ENCODE peak calls at places on chromosome 4, in four cellular contexts. K, C, N and I are unnamed samples.

GRCh38 chr4:73021634-73022033 is 47.9 kb downstream of the COX18 start:
- DNase-seq in C (no peak), N (peak), K (peak), I (peak)

GRCh38 chr4:151811403-151811802 is 50.6 kb upstream of the GATB start:
- DNase-seq in C (no peak), K (no peak), N (no peak), I (no peak)

GRCh38 chr4:20487446-20487845 is 212.8 kb upstream of the PACRGL start:
- DNase-seq in K (no peak), C (no peak), N (no peak), I (no peak)

GRCh38 chr4:176875026-176875425 is 82.3 kb upstream of the VEGFC start:
- DNase-seq in C (no peak), K (no peak), N (no peak), I (no peak)

GRCh38 chr4:7326693-7327340 is 107.9 kb downstream of the PSAPL1 start:
- DNase-seq in K (no peak), C (peak), N (no peak), I (no peak)

GRCh38 chr4:85722806-85723205 is 247.9 kb downstream of the ARHGAP24 start:
- DNase-seq in N (no peak), C (no peak), K (no peak), I (no peak)

GRCh38 chr4:724131-724530 is 18.5 kb downstream of the PCGF3 start:
- DNase-seq in C (no peak), N (no peak), K (no peak), I (no peak)

GRCh38 chr4:88616275-88616996 is 24.2 kb downstream of the HERC3 start:
- DNase-seq in C (no peak), N (no peak), K (no peak), I (no peak)

GRCh38 chr4:17450431-17450830 is 61.5 kb downstream of the QDPR start:
- DNase-seq in K (no peak), N (no peak), C (no peak), I (no peak)

GRCh38 chr4:82667761-82668505 is 106.1 kb upstream of the TMEM150C start:
- DNase-seq in K (no peak), C (no peak), N (no peak), I (no peak)

GRCh38 chr4:128600996-128601857 is 208.3 kb upstream of the JADE1 start:
- DNase-seq in C (peak), N (peak), K (peak), I (peak)
- TF ChIP-seq POLR2A in C (no peak), N (no peak), K (peak), I (no peak)

GRCh38 chr4:124526321-124526720 is 186.2 kb downstream of the ANKRD50 start:
- DNase-seq in C (no peak), N (no peak), K (no peak), I (no peak)
- H3K4me3 ChIP-seq in C (no peak), N (no peak), K (no peak), I (no peak)

GRCh38 chr4:6198768-6199343 is 1.5 kb downstream of the JAKMIP1 start:
- DNase-seq in C (peak), N (no peak), K (no peak), I (no peak)

GRCh38 chr4:6198278-6198677 is 2.1 kb downstream of the JAKMIP1 start:
- DNase-seq in N (no peak), C (no peak), K (no peak), I (no peak)

GRCh38 chr4:6196871-6197270 is 3.5 kb downstream of the JAKMIP1 start:
- DNase-seq in N (no peak), C (no peak), K (no peak), I (no peak)

GRCh38 chr4:6196324-6196723 is 4.0 kb downstream of the JAKMIP1 start:
- DNase-seq in N (no peak), C (no peak), K (no peak), I (no peak)

DNA sequence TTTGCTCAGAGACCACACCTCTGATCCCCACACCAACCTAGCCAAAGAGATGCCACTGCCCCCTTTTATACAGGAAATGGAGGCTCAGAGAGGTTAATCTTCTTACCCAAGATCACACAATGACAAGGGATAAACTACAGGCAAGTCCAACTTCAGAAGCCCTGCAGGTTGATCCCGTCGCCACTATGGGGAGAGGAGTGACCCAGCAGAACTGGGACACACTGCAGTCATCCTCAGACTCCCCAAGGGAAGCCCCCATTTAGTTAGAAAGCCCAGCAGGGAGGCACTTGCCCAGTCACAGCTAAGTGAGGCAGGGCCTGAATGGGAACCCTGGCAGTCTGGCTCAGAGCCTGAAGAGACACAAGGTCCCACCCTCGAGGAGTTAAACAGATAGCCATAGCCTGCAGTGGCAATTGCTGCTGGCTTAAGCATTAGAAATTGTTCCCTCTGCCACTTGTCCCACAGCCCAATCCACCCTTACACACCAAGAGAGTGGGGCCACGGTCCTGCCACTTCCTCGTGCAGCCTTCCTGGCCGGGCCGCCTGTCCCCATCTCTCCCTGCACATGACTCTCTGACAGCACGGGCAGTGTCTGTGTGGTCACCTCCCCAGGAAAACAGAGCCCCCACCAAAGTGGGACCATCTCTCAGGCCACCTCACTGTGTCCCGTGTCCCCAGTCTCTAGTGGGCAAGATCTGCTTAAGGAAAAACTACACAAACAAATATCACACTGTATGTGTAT is 2.7 kb downstream of the JAKMIP1 start:
- DNase-seq in C (no peak), K (no peak), N (no peak), I (no peak)
- TF ChIP-seq POLR2A in C (no peak), K (no peak), N (no peak), I (no peak)

DNA sequence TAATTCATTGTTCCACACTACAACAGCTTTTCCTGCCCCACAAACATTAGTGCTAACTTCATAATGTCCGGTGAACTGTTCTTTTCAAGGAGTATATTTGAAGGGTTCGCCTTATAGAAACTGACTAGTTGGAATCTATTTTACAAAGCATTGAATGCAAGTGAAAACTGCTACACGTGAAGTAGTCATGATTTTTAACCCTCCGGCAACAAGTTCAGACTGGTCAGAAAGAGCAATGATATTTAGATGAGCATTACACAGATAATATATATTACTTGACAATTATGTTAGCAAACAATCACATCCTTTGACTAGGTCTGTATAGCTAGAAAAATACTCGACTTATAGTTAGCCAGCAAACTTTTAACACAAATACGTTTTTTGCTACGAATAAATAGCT is 1.7 kb upstream of the SLAIN2 start:
- DNase-seq in K (no peak), N (no peak), C (no peak), I (no peak)
- H3K4me3 ChIP-seq in K (no peak), N (no peak), C (no peak), I (peak)

DNA sequence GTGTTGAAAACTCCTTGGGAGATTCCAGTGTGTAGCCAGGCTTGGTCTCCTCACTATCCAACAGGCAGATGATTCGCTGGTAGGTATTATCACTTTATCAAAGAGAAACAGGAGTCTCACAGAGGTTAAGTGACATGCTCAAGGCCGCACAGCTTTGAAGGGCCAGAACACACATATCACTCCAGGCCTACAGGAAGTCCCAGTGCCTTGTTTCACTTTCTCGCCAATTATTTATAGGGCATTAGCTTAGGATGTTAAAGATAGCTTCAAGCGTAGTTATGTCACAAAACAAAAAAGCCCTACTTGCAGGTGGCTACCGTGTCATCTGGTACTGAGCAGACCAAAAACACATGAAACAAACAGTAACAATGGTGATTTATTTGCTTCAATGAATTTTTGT is 13.2 kb downstream of the ATP8A1 start:
- DNase-seq in K (no peak), N (no peak), C (no peak), I (no peak)
- TF ChIP-seq POLR2A in K (no peak), N (no peak), C (no peak), I (no peak)